ENCODE peak calls at places on chromosomes 7 and 10, in four cellular contexts. S is dermis blood vessel endothelial cell; J is H7; D is stimulated activated CD4-positive, alpha-beta T cell treated with anti-CD3 and anti-CD28 coated beads, Interleukin-4, amount 100 ng/mL, for 24 hours. R is an unnamed sample.
A peak's percentile ranks its signal among the peaks of the same experiment; 100 is the strongest.

GRCh38 chr7:35805876-35806275 is 5.0 kb downstream of the SEPTIN7 start:
- DNase-seq in S (no peak), J (no peak), D (no peak), R (no peak)

GRCh38 chr7:80611779-80612178 is 26.7 kb upstream of the CD36 start:
- DNase-seq in S (no peak), J (no peak), D (no peak), R (peak; percentile 31)

GRCh38 chr10:110664483-110665420 is 20.6 kb downstream of the RBM20 start:
- DNase-seq in S (peak; percentile 54), J (no peak), D (no peak), R (peak; percentile 79)

GRCh38 chr10:117186832-117187615 is 10.3 kb upstream of the KCNK18 start:
- DNase-seq in S (peak; percentile 17), J (no peak), D (no peak), R (no peak)

GRCh38 chr7:14637968-14638367 is 264.6 kb downstream of the DGKB start:
- DNase-seq in S (no peak), J (no peak), D (no peak), R (no peak)

GRCh38 chr10:123213192-123213591 is 59.0 kb downstream of the BUB3 start:
- DNase-seq in S (no peak), J (peak; percentile 51), D (no peak), R (no peak)

GRCh38 chr7:148624735-148625134 is 34.2 kb downstream of the C7orf33 start:
- DNase-seq in S (no peak), J (no peak), D (no peak), R (no peak)

GRCh38 chr10:46526682-46527038 is 29.8 kb downstream of the GPRIN2 start:
- DNase-seq in S (no peak), J (peak; percentile 67), D (no peak), R (no peak)

GRCh38 chr10:63697956-63698814 is 177.0 kb downstream of the REEP3 start:
- DNase-seq in S (no peak), J (no peak), D (no peak), R (no peak)

GRCh38 chr7:139886206-139886605 is 57.1 kb downstream of the TBXAS1 start:
- DNase-seq in S (no peak), J (no peak), D (no peak), R (no peak)

GRCh38 chr10:86711957-86712708 is 43.8 kb downstream of the LDB3 start:
- DNase-seq in S (no peak), J (peak; percentile 91), D (no peak), R (no peak)

GRCh38 chr10:78972160-78972946 is 96.4 kb upstream of the ZMIZ1 start:
- DNase-seq in S (peak; percentile 78), J (peak; percentile 73), D (no peak), R (peak; percentile 33)

GRCh38 chr10:30782543-30783461 is 153.2 kb upstream of the LYZL2 start:
- DNase-seq in S (peak; percentile 40), J (no peak), D (no peak), R (peak; percentile 46)

GRCh38 chr7:147400221-147400689 is 1190.3 kb upstream of the C7orf33 start:
- DNase-seq in S (no peak), J (no peak), D (no peak), R (no peak)

GRCh38 chr10:126092806-126093205 is 196.4 kb downstream of the FANK1 start:
- DNase-seq in S (no peak), J (no peak), D (no peak), R (peak; percentile 41)

GRCh38 chr10:9302142-9302746 is 1247.8 kb downstream of the GATA3 start:
- DNase-seq in S (peak; percentile 73), J (peak; percentile 5), D (peak; percentile 28), R (peak; percentile 4)

GRCh38 chr7:150451097-150451793 is 815 bp downstream of the GIMAP8 start:
- DNase-seq in S (peak; percentile 54), J (peak; percentile 65), D (peak; percentile 67), R (no peak)

GRCh38 chr7:121084748-121085336 is 96.3 kb downstream of the CPED1 start:
- DNase-seq in S (peak; percentile 73), J (no peak), D (no peak), R (peak; percentile 86)

GRCh38 chr10:42768581-42769152 is 13.9 kb upstream of the BMS1 start:
- DNase-seq in S (no peak), J (no peak), D (no peak), R (no peak)

GRCh38 chr7:36986429-36987362 is 262.4 kb upstream of the AOAH start:
- DNase-seq in S (peak; percentile 72), J (peak; percentile 61), D (peak; percentile 65), R (no peak)

GRCh38 chr10:8778713-8779112 is 724.2 kb downstream of the GATA3 start:
- DNase-seq in S (no peak), J (no peak), D (no peak), R (no peak)

GRCh38 chr10:69745698-69746097 is 56.0 kb upstream of the COL13A1 start:
- DNase-seq in S (no peak), J (no peak), D (no peak), R (no peak)

GRCh38 chr7:26490631-26491624 is 199.3 kb downstream of the SNX10 start:
- DNase-seq in S (no peak), J (no peak), D (no peak), R (no peak)

GRCh38 chr7:130473289-130473688 is 18.6 kb upstream of the MEST start:
- DNase-seq in S (no peak), J (no peak), D (no peak), R (no peak)

GRCh38 chr10:72913287-72913686 is 19.7 kb downstream of the OIT3 start:
- DNase-seq in S (no peak), J (no peak), D (no peak), R (no peak)

GRCh38 chr7:74452748-74453320 is 872 bp upstream of the GTF2IRD1 start:
- DNase-seq in S (peak; percentile 23), J (peak; percentile 68), D (no peak), R (peak; percentile 43)

GRCh38 chr10:58587676-58588075 is 75.0 kb downstream of the BICC1 start:
- DNase-seq in S (no peak), J (no peak), D (no peak), R (no peak)

GRCh38 chr7:129479831-129480230 is 22.5 kb upstream of the SMKR1 start:
- DNase-seq in S (no peak), J (no peak), D (no peak), R (no peak)

GRCh38 chr10:93968452-93969044 is 25.2 kb upstream of the PLCE1 start:
- DNase-seq in S (no peak), J (no peak), D (no peak), R (no peak)

GRCh38 chr7:22001345-22002004 is 55.8 kb upstream of the CDCA7L start:
- DNase-seq in S (peak; percentile 81), J (peak; percentile 61), D (peak; percentile 28), R (peak; percentile 35)

GRCh38 chr7:116422651-116423050 is 76.9 kb upstream of the CAV2 start:
- DNase-seq in S (no peak), J (no peak), D (no peak), R (no peak)

GRCh38 chr7:43591551-43592180 is 8.8 kb downstream of the STK17A start:
- DNase-seq in S (peak; percentile 32), J (no peak), D (no peak), R (no peak)

GRCh38 chr7:18570890-18571478 is 75.4 kb downstream of the HDAC9 start:
- DNase-seq in S (peak; percentile 73), J (peak; percentile 19), D (no peak), R (no peak)

GRCh38 chr10:93462881-93463280 is 19.3 kb downstream of the MYOF start:
- DNase-seq in S (peak; percentile 99), J (no peak), D (peak; percentile 50), R (no peak)

GRCh38 chr10:79234391-79235318 is 112.6 kb upstream of the PPIF start:
- DNase-seq in S (no peak), J (no peak), D (no peak), R (no peak)